ENCODE peak calls at places on chromosomes 3 and 15, in seven cellular contexts. C, A, K, F, V, H and Q are unnamed samples.

GRCh38 chr3:61111764-61112163 is 139.5 kb downstream of the FHIT start:
- DNase-seq in C (no peak), A (no peak), K (peak; percentile 48), F (no peak), V (no peak), H (no peak), Q (no peak)

GRCh38 chr3:176174060-176174459 is 1023.2 kb downstream of the TBL1XR1 start:
- DNase-seq in C (no peak), A (no peak), K (no peak), F (no peak), V (no peak), H (no peak), Q (no peak)

GRCh38 chr15:31279221-31280036 is 47.2 kb upstream of the KLF13 start:
- DNase-seq in C (no peak), A (no peak), K (no peak), F (peak; percentile 45), V (no peak), H (no peak), Q (no peak)

GRCh38 chr3:4734454-4734853 is 241.3 kb downstream of the ITPR1 start:
- DNase-seq in C (no peak), A (no peak), K (peak; percentile 61), F (no peak), V (no peak), H (no peak), Q (no peak)

GRCh38 chr3:134456121-134456520 is 29.7 kb downstream of the ANAPC13 start:
- DNase-seq in C (peak; percentile 22), A (no peak), K (no peak), F (no peak), V (no peak), H (no peak), Q (no peak)

GRCh38 chr3:61562810-61563613 is 1.6 kb downstream of the PTPRG start:
- DNase-seq in C (peak; percentile 79), A (peak; percentile 41), K (peak; percentile 11), F (peak; percentile 83), V (no peak), H (peak; percentile 35), Q (peak; percentile 71)

GRCh38 chr3:145981057-145981456 is 179.9 kb downstream of the PLOD2 start:
- DNase-seq in C (no peak), A (no peak), K (no peak), F (no peak), V (no peak), H (no peak), Q (no peak)

GRCh38 chr15:63736287-63736686 is 97.5 kb downstream of the HERC1 start:
- DNase-seq in C (no peak), A (no peak), K (no peak), F (no peak), V (no peak), H (no peak), Q (no peak)

GRCh38 chr3:31504230-31504629 is 28.5 kb upstream of the STT3B start:
- DNase-seq in C (no peak), A (no peak), K (no peak), F (no peak), V (no peak), H (no peak), Q (no peak)

GRCh38 chr3:188962253-188963247 is 209.2 kb upstream of the TPRG1 start:
- DNase-seq in C (no peak), A (no peak), K (no peak), F (no peak), V (no peak), H (no peak), Q (no peak)

GRCh38 chr3:49998326-49998725 is 58.4 kb downstream of the RBM6 start:
- DNase-seq in C (no peak), A (no peak), K (no peak), F (no peak), V (no peak), H (peak; percentile 72), Q (no peak)

GRCh38 chr3:148092624-148093194 is 605.0 kb upstream of the AGTR1 start:
- DNase-seq in C (no peak), A (no peak), K (no peak), F (no peak), V (no peak), H (no peak), Q (no peak)

GRCh38 chr15:99440029-99440428 is 125.8 kb upstream of the MEF2A start:
- DNase-seq in C (peak; percentile 33), A (no peak), K (no peak), F (no peak), V (no peak), H (no peak), Q (no peak)

GRCh38 chr3:196643201-196643749 is 3.8 kb downstream of the NRROS start:
- DNase-seq in C (no peak), A (no peak), K (no peak), F (no peak), V (no peak), H (no peak), Q (peak; percentile 82)

GRCh38 chr3:28218071-28218916 is 23.1 kb upstream of the CMC1 start:
- DNase-seq in C (no peak), A (no peak), K (peak; percentile 32), F (no peak), V (no peak), H (no peak), Q (no peak)

GRCh38 chr3:176399193-176399592 is 798.1 kb downstream of the TBL1XR1 start:
- DNase-seq in C (no peak), A (no peak), K (no peak), F (no peak), V (no peak), H (no peak), Q (no peak)

GRCh38 chr3:183260167-183260904 is 7.3 kb downstream of the B3GNT5 start:
- DNase-seq in C (no peak), A (no peak), K (no peak), F (no peak), V (no peak), H (no peak), Q (no peak)

GRCh38 chr15:98548172-98548971 is 100.0 kb upstream of the IGF1R start:
- DNase-seq in C (peak; percentile 89), A (peak; percentile 80), K (peak; percentile 23), F (peak; percentile 93), V (no peak), H (peak; percentile 73), Q (peak; percentile 84)

GRCh38 chr15:58463815-58464697 is 32.3 kb downstream of the LIPC start:
- DNase-seq in C (no peak), A (no peak), K (peak; percentile 39), F (no peak), V (no peak), H (peak; percentile 73), Q (no peak)

GRCh38 chr3:56042326-56042951 is 425.8 kb downstream of the ERC2 start:
- DNase-seq in C (no peak), A (no peak), K (no peak), F (no peak), V (no peak), H (peak; percentile 61), Q (no peak)

GRCh38 chr3:12996181-12996506 is 77.1 kb downstream of the IQSEC1 start:
- DNase-seq in C (peak; percentile 27), A (no peak), K (no peak), F (no peak), V (no peak), H (peak; percentile 26), Q (no peak)

DNA sequence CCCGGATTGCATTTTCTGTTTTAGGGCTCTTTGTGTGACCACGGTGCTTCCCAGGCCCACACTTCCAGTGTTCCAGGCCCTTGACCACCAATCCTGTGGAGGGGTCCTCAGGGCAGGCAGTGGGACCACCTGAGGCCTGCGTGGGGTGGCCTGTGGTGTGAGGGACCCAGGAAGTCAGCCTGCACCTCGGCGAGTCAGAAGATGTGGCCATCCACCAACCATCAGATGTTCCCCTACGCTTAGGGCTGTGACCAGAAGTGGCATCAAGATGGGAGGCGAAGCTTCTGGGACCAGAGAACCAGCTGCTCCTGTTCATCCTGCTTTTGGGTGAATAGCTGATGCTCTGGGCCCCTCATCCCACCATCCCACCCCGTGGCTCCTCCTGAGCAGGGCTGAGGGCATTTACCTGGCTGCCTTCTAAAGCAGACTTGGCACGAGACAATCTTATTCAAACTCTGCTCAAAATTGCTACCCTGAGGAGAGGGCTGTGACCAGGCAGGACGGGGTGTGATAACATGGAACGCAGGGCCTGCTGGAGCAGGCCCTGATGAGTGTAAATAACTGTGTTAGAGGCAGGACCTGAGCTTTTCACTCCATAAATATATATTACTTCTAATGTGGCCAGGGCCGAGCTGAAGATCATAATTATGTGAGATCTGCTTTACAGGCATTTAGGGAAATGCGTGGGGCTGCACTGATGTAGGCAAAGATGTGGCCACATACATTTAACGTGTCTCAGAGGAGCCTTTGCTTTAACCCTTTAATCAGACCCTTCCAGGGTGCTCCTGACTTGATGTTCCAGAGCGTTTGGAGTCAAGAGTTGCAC is 28.8 kb downstream of the SMAD3 start:
- DNase-seq in C (no peak), A (no peak), K (no peak), F (peak; percentile 25), V (no peak), H (no peak), Q (no peak)
- H3K4me1 ChIP-seq in C (peaks cover 33% of the 10 kb centered on the region), A (peaks cover 26% of the 10 kb centered on the region), K (peaks cover 72% of the 10 kb centered on the region), F (peaks cover 51% of the 10 kb centered on the region), V (peaks cover 100% of the 10 kb centered on the region), H (peaks cover 62% of the 10 kb centered on the region), Q (peaks cover 64% of the 10 kb centered on the region)

DNA sequence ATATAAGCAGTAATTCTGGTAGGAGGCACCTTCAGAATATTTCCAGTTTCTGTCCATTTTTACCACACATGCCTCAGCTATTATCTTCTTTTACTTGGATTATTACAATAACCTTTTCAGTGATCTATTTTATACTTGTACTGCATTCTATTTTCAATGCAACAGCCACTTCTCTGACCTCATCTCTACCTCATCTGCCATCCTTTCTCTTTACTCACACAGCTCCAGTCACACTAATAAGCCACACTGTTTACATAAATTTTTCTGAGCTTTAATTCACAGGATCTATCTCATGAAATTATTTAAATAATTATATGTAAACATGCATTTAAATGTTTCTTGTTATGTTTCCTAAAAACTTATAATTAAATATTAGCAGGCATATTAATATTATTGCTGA is 47.3 kb upstream of the BCHE start:
- DNase-seq in C (no peak), A (no peak), K (no peak), F (no peak), V (no peak), H (no peak), Q (no peak)
- H3K4me3 ChIP-seq in C (no peak overlapping the region), A (no peak overlapping the region), K (no peak overlapping the region), F (no peak overlapping the region), V (no peak overlapping the region), H (no peak overlapping the region), Q (no peak overlapping the region)

GRCh38 chr3:80278056-80278455 is 510.3 kb upstream of the ROBO1 start:
- DNase-seq in C (no peak), A (no peak), K (no peak), F (no peak), V (no peak), H (no peak), Q (no peak)
- H3K36me3 ChIP-seq in C (no peaks in the 10 kb centered on the region), A (no peaks in the 10 kb centered on the region), K (no peaks in the 10 kb centered on the region), F (no peaks in the 10 kb centered on the region), V (no peaks in the 10 kb centered on the region), H (no peaks in the 10 kb centered on the region), Q (no peaks in the 10 kb centered on the region)

DNA sequence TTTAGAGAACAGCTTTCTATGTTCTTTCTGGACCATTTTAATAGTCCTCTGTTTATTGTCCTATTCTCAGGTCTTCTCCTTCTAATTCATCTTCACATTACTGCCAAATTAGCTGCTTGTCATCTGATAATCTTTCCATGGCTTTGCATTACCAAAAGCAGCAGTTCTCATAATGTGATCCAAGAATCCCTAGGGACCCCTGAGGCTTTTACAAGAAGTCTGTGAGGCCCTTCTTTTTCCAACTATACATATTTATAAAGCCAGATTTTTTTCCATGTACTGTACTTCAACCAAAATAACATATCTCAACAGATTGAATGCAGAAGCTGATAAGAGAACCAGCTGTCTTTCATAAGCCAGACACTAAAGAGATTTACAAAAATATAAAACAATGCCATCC is 162.5 kb upstream of the BFSP2 start:
- DNase-seq in C (no peak), A (no peak), K (no peak), F (no peak), V (no peak), H (no peak), Q (no peak)
- H3K4me1 ChIP-seq in C (no peaks in the 10 kb centered on the region), A (no peaks in the 10 kb centered on the region), K (no peaks in the 10 kb centered on the region), F (no peaks in the 10 kb centered on the region), V (no peaks in the 10 kb centered on the region), H (no peaks in the 10 kb centered on the region), Q (no peaks in the 10 kb centered on the region)

GRCh38 chr3:138199847-138200246 is 12.7 kb downstream of the ARMC8 start:
- DNase-seq in C (no peak), A (no peak), K (no peak), F (no peak), V (no peak), H (no peak), Q (no peak)
- H3K4me3 ChIP-seq in C (no peak overlapping the region), A (no peak overlapping the region), K (no peak overlapping the region), F (no peak overlapping the region), V (no peak overlapping the region), H (no peak overlapping the region), Q (no peak overlapping the region)